ENCODE peak calls at places on chromosomes 11 and 22, in nine cellular contexts. P is GM12865, L is OCI-LY7, E is right lobe of liver, G is D721Med, C is left ventricle myocardium inferior, H is fibroblast of pulmonary artery, D is cardiac muscle cell, B is HFF-Myc. M is an unnamed sample.

GRCh38 chr11:279966-280761 is 2.0 kb downstream of the NLRP6 start:
- DNase-seq in P (no peak), L (no peak), E (peak), G (no peak), C (no peak), H (peak), D (peak), B (no peak), M (peak)

GRCh38 chr11:13927496-13927895 is 35.0 kb upstream of the SPON1 start:
- DNase-seq in P (no peak), L (no peak), E (no peak), G (no peak), C (no peak), H (no peak), D (no peak), B (no peak), M (no peak)

GRCh38 chr11:64226507-64227051 is 505 bp downstream of the NUDT22 start:
- DNase-seq in P (peak), L (peak), E (peak), G (no peak), C (peak), H (no peak), D (no peak), B (no peak), M (peak)

GRCh38 chr22:27842994-27843431 is 41.5 kb upstream of the MN1 start:
- DNase-seq in P (no peak), L (no peak), E (no peak), G (no peak), C (no peak), H (no peak), D (no peak), B (peak), M (no peak)

GRCh38 chr11:4658629-4659453 is 15.1 kb downstream of the OR51E1 start:
- DNase-seq in P (no peak), L (no peak), E (no peak), G (no peak), C (no peak), H (no peak), D (peak), B (no peak), M (no peak)

GRCh38 chr11:71580057-71581003 is 2.3 kb downstream of the KRTAP5-11 start:
- DNase-seq in P (peak), L (peak), E (peak), G (no peak), C (peak), H (peak), D (peak), B (peak), M (peak)

GRCh38 chr22:42069801-42070516 is 653 bp downstream of the NAGA start:
- DNase-seq in P (no peak), L (peak), E (peak), G (no peak), C (no peak), H (no peak), D (no peak), B (no peak), M (no peak)

GRCh38 chr11:68444566-68444965 is 16.0 kb upstream of the PPP6R3 start:
- DNase-seq in P (no peak), L (no peak), E (no peak), G (no peak), C (no peak), H (no peak), D (no peak), B (no peak), M (no peak)

GRCh38 chr11:85182437-85183109 is 444.6 kb downstream of the DLG2 start:
- DNase-seq in P (peak), L (peak), E (no peak), G (no peak), C (no peak), H (peak), D (peak), B (peak), M (peak)

GRCh38 chr11:25612806-25613205 is 719.1 kb upstream of the ANO3 start:
- DNase-seq in P (no peak), L (no peak), E (no peak), G (no peak), C (no peak), H (no peak), D (no peak), B (no peak), M (no peak)

GRCh38 chr22:28711820-28712777 is 29.5 kb downstream of the CHEK2 start:
- DNase-seq in P (no peak), L (no peak), E (no peak), G (no peak), C (no peak), H (peak), D (no peak), B (peak), M (no peak)

GRCh38 chr11:106076421-106076922 is 675 bp downstream of the KBTBD3 start:
- DNase-seq in P (no peak), L (peak), E (peak), G (no peak), C (no peak), H (no peak), D (peak), B (no peak), M (no peak)

GRCh38 chr11:86174101-86175046 is 70.2 kb upstream of the EED start:
- DNase-seq in P (no peak), L (no peak), E (peak), G (no peak), C (peak), H (peak), D (peak), B (peak), M (no peak)

GRCh38 chr11:87722756-87723599 is 452.3 kb downstream of the RAB38 start:
- DNase-seq in P (peak), L (peak), E (no peak), G (no peak), C (no peak), H (peak), D (peak), B (no peak), M (peak)

GRCh38 chr22:24134090-24134846 is 47.0 kb upstream of the SUSD2 start:
- DNase-seq in P (no peak), L (no peak), E (no peak), G (no peak), C (peak), H (no peak), D (peak), B (no peak), M (no peak)

GRCh38 chr11:110028904-110029303 is 64.3 kb upstream of the ZC3H12C start:
- DNase-seq in P (peak), L (no peak), E (no peak), G (no peak), C (no peak), H (no peak), D (no peak), B (no peak), M (no peak)

GRCh38 chr11:67648140-67648795 is 2.3 kb downstream of the ACY3 start:
- DNase-seq in P (peak), L (peak), E (no peak), G (no peak), C (no peak), H (no peak), D (peak), B (no peak), M (peak)

GRCh38 chr11:100857236-100858005 is 170.3 kb downstream of the ARHGAP42 start:
- DNase-seq in P (no peak), L (no peak), E (no peak), G (no peak), C (no peak), H (peak), D (no peak), B (no peak), M (no peak)

GRCh38 chr11:66743271-66743968 is 14.4 kb upstream of the SPTBN2 start:
- DNase-seq in P (no peak), L (no peak), E (no peak), G (no peak), C (no peak), H (no peak), D (no peak), B (no peak), M (no peak)

GRCh38 chr11:66904981-66905521 is 48.2 kb downstream of the LRFN4 start:
- DNase-seq in P (no peak), L (no peak), E (no peak), G (no peak), C (no peak), H (no peak), D (no peak), B (no peak), M (no peak)

GRCh38 chr22:28949788-28950187 is 66.4 kb downstream of the ZNRF3 start:
- DNase-seq in P (no peak), L (no peak), E (no peak), G (no peak), C (no peak), H (peak), D (no peak), B (no peak), M (no peak)

GRCh38 chr11:59708537-59708936 is 5.1 kb downstream of the OR10V1 start:
- DNase-seq in P (no peak), L (no peak), E (no peak), G (no peak), C (no peak), H (no peak), D (no peak), B (no peak), M (no peak)

GRCh38 chr22:25125693-25126357 is 73.8 kb upstream of the CRYBB3 start:
- DNase-seq in P (no peak), L (no peak), E (no peak), G (no peak), C (no peak), H (no peak), D (no peak), B (no peak), M (no peak)

GRCh38 chr11:32785262-32785661 is 9.2 kb downstream of the CCDC73 start:
- DNase-seq in P (no peak), L (no peak), E (no peak), G (no peak), C (no peak), H (no peak), D (no peak), B (no peak), M (no peak)

GRCh38 chr11:68327586-68328370 is 15.4 kb downstream of the LRP5 start:
- DNase-seq in P (no peak), L (no peak), E (no peak), G (no peak), C (no peak), H (no peak), D (no peak), B (no peak), M (no peak)

GRCh38 chr11:100791873-100792272 is 104.8 kb downstream of the ARHGAP42 start:
- DNase-seq in P (no peak), L (no peak), E (no peak), G (no peak), C (no peak), H (no peak), D (no peak), B (no peak), M (no peak)

GRCh38 chr11:130599073-130599654 is 150.7 kb downstream of the ADAMTS15 start:
- DNase-seq in P (no peak), L (no peak), E (no peak), G (no peak), C (peak), H (peak), D (peak), B (no peak), M (no peak)

GRCh38 chr11:2774173-2775082 is 74.6 kb upstream of the KCNQ1OT1 start:
- DNase-seq in P (no peak), L (no peak), E (no peak), G (no peak), C (no peak), H (no peak), D (no peak), B (no peak), M (no peak)

GRCh38 chr22:28927526-28928089 is 44.2 kb downstream of the ZNRF3 start:
- DNase-seq in P (no peak), L (no peak), E (no peak), G (no peak), C (no peak), H (no peak), D (no peak), B (no peak), M (no peak)

GRCh38 chr11:134792044-134792443 is 380.0 kb upstream of the B3GAT1 start:
- DNase-seq in P (no peak), L (no peak), E (no peak), G (no peak), C (no peak), H (no peak), D (no peak), B (no peak), M (no peak)

GRCh38 chr11:130295657-130296056 is 19.1 kb downstream of the ZBTB44 start:
- DNase-seq in P (no peak), L (no peak), E (no peak), G (no peak), C (no peak), H (no peak), D (no peak), B (no peak), M (no peak)

GRCh38 chr22:42179616-42180015 is 49.0 kb upstream of the CYP2D6 start:
- DNase-seq in P (no peak), L (no peak), E (no peak), G (no peak), C (no peak), H (peak), D (no peak), B (peak), M (no peak)

GRCh38 chr11:67406969-67407699 is 3.3 kb downstream of the TBC1D10C start:
- DNase-seq in P (no peak), L (peak), E (no peak), G (no peak), C (no peak), H (no peak), D (no peak), B (no peak), M (no peak)

DNA sequence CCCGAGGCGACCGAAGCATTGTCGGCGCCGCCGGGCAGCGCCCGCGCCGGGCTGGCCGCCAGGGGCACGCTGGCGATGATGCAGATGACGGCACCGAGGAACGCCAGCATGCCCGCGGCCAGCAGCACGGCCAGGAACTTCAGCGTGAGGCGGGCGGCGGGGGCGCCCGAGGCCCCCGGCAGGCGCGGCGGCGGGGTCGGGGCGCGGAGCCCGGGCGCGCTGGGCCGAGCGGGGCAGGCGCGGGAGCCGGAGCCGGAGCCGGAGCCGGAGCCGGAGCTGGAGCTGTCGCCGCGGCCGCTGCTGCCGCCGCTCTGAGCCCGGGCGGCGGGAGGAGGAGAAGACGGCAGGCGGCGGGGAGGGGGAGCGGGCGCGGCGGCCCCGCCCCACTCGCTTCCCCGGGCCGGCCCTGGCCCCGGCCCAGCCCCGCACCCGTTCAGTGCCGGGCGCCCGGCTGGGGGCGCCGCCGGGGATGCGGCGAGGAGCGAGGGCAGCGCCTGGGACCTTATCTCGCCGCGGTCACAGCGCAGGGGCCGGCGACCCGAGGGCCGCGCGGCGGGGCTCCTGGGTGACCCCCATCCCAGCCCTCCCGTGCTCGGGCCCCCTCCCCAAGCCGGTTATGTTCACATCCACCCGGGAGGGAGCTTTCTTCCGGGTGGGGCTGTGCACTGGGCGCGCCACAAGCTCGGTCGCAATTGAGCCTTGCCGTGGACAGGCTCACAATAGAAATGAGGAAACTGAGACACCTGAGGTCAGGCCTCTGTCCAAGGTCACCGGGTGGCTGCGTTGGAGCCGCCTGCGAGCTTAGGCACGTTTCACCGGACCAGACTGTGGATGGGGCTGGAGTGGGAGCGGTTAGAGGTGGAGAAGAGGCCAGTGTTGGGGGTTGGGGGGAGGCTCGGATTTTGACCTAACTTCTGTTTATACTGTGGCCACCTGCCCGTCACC is at the start of gene NPTXR:
- DNase-seq in P (no peak), L (no peak), E (no peak), G (peak), C (peak), H (peak), D (peak), B (no peak), M (peak)
- TF ChIP-seq CTCF in P (no peak), L (no peak), E (no peak), G (no peak), C (no peak), H (no peak), D (no peak), B (no peak), M (no peak)

GRCh38 chr11:44104472-44105294 is 9.2 kb downstream of the EXT2 start:
- DNase-seq in P (no peak), L (no peak), E (no peak), G (no peak), C (no peak), H (peak), D (no peak), B (no peak), M (no peak)
- TF ChIP-seq CTCF in P (no peak), L (no peak), E (no peak), G (no peak), C (no peak), H (no peak), D (peak), B (peak), M (no peak)

GRCh38 chr11:119427279-119427678 is 4.3 kb upstream of the THY1 start:
- DNase-seq in P (no peak), L (no peak), E (no peak), G (no peak), C (no peak), H (peak), D (no peak), B (no peak), M (no peak)
- TF ChIP-seq CTCF in P (no peak), L (no peak), E (no peak), G (no peak), C (no peak), H (no peak), D (no peak), B (no peak), M (no peak)

GRCh38 chr11:125431481-125431880 is 64.6 kb downstream of the FEZ1 start:
- DNase-seq in P (no peak), L (no peak), E (no peak), G (no peak), C (no peak), H (no peak), D (no peak), B (no peak), M (no peak)

GRCh38 chr11:125429807-125430678 is 66.0 kb downstream of the FEZ1 start:
- DNase-seq in P (no peak), L (no peak), E (no peak), G (no peak), C (no peak), H (no peak), D (no peak), B (no peak), M (no peak)

GRCh38 chr11:125428486-125429173 is 67.4 kb downstream of the FEZ1 start:
- DNase-seq in P (no peak), L (no peak), E (no peak), G (no peak), C (no peak), H (no peak), D (no peak), B (no peak), M (no peak)

GRCh38 chr11:125431009-125431408 is 65.1 kb downstream of the FEZ1 start:
- DNase-seq in P (no peak), L (no peak), E (no peak), G (no peak), C (no peak), H (no peak), D (no peak), B (no peak), M (no peak)

DNA sequence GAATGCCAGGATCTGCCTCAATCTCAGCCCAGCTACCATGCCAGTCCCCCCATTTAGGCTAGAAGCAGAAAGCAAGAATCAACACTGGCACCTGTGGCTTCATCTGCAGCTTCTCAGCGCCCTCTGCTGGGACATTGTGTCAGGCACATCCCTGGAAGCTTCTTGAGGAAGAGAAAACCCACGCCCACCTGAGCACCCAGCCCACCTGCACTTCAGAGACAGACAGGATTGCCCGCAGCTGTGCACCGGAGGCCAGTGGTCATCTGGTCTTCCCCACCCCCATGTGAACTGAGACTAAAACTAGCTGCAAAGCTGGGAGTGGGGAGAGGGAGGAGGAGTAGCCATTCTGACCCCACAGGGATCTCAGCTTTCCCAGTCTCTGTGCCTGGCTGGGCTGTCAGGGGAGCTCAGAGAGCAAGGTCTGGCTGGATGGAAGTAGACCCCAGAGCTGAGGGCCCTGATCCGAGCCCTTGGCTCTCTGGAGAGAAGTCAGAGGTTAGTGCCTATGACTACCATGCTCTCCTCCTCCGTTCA is 66.8 kb downstream of the FEZ1 start:
- DNase-seq in P (peak), L (peak), E (no peak), G (peak), C (peak), H (peak), D (peak), B (no peak), M (peak)
- TF ChIP-seq CTCF in P (peak), L (peak), E (peak), G (peak), C (peak), H (peak), D (peak), B (peak), M (peak)

DNA sequence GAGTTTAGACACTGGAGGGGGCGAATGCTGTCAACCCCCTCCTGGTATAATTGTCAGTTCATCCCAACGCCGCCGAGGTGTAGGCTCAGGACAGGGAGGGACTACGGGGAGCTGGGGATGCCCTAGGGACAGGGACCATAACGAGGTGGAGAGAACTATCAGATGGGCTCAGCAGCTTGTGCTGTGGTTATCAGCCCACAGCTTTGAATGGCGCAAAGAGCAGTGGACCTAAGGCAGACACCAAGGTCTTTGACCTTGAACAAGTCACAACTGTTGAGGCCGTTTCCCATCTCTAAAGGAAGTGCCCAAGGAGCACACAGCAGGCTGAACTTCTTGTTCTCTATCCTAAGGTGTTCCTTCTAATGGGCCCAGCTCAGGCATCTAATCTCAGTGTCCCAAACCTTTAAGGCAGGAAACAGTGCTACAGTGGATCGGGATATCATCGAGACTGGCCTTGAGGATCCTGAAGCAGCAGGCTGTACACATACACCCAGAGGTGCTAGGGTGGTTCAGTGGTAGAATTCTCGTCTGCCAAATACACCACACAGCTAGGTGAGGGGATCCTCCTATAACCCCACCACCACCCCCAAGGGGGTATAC is 993 bp upstream of the TUT1 start:
- DNase-seq in P (peak), L (peak), E (no peak), G (no peak), C (no peak), H (no peak), D (no peak), B (no peak), M (no peak)
- TF ChIP-seq CTCF in P (no peak), L (no peak), E (no peak), G (no peak), C (no peak), H (no peak), D (no peak), B (no peak), M (no peak)

GRCh38 chr11:58580311-58580710 is 1.4 kb downstream of the ZFP91 start:
- DNase-seq in P (no peak), L (no peak), E (no peak), G (no peak), C (no peak), H (no peak), D (no peak), B (no peak), M (no peak)
- TF ChIP-seq CTCF in P (no peak), L (no peak), E (no peak), G (no peak), C (no peak), H (no peak), D (no peak), B (no peak), M (no peak)